ENCODE peak calls at places on chromosomes 5 and 9, in nine cellular contexts. Y, A, P, S, E, V, K, U and G are unnamed samples.

GRCh38 chr5:14410942-14411258 is 170.7 kb upstream of the OTULINL start:
- DNase-seq in V (no peak), A (no peak), U (no peak), E (no peak), S (no peak), K (peak), P (no peak), Y (no peak), G (no peak)

GRCh38 chr9:8419871-8420270 is 620.3 kb upstream of the DMAC1 start:
- DNase-seq in E (no peak), A (no peak), K (peak), P (no peak), Y (no peak), V (no peak), S (no peak), U (no peak), G (no peak)

GRCh38 chr5:113270081-113270480 is 164.7 kb downstream of the TSSK1B start:
- DNase-seq in P (no peak), K (no peak), E (no peak), A (no peak), U (no peak), V (no peak), S (no peak), Y (no peak), G (no peak)

GRCh38 chr9:127198587-127198986 is 66.0 kb upstream of the GARNL3 start:
- DNase-seq in A (no peak), U (no peak), E (no peak), P (peak), Y (no peak), K (no peak), S (no peak), V (no peak), G (no peak)

GRCh38 chr5:163614787-163615186 is 109.4 kb downstream of the MAT2B start:
- DNase-seq in A (no peak), P (no peak), S (no peak), U (no peak), K (peak), Y (no peak), V (no peak), E (no peak), G (no peak)

GRCh38 chr5:67065697-67066096 is 130.9 kb downstream of the CD180 start:
- DNase-seq in K (no peak), S (no peak), E (no peak), A (no peak), U (no peak), P (no peak), Y (no peak), V (no peak), G (no peak)

GRCh38 chr9:28051559-28051958 is 478.3 kb upstream of the C9orf72 start:
- DNase-seq in Y (no peak), E (no peak), V (peak), U (no peak), P (no peak), K (peak), A (no peak), S (no peak), G (no peak)

GRCh38 chr5:169094586-169095409 is 206.1 kb downstream of the SLIT3 start:
- DNase-seq in E (no peak), Y (peak), P (no peak), K (peak), S (no peak), A (no peak), U (no peak), V (no peak), G (no peak)

GRCh38 chr5:126438267-126438666 is 15.1 kb downstream of the GRAMD2B start:
- DNase-seq in U (no peak), A (no peak), V (no peak), E (no peak), S (no peak), K (no peak), Y (no peak), P (no peak), G (no peak)

GRCh38 chr5:163888366-163888765 is 382.9 kb downstream of the MAT2B start:
- DNase-seq in U (no peak), A (no peak), Y (no peak), K (peak), E (no peak), S (no peak), P (no peak), V (no peak), G (no peak)

GRCh38 chr9:131015112-131015511 is 6.1 kb downstream of the LAMC3 start:
- DNase-seq in K (no peak), E (no peak), U (no peak), S (no peak), V (no peak), A (no peak), P (no peak), Y (no peak), G (no peak)
- TF ChIP-seq CTCF in K (no peak), E (no peak), U (no peak), S (no peak), V (no peak), A (no peak), P (no peak), Y (no peak), G (no peak)

DNA sequence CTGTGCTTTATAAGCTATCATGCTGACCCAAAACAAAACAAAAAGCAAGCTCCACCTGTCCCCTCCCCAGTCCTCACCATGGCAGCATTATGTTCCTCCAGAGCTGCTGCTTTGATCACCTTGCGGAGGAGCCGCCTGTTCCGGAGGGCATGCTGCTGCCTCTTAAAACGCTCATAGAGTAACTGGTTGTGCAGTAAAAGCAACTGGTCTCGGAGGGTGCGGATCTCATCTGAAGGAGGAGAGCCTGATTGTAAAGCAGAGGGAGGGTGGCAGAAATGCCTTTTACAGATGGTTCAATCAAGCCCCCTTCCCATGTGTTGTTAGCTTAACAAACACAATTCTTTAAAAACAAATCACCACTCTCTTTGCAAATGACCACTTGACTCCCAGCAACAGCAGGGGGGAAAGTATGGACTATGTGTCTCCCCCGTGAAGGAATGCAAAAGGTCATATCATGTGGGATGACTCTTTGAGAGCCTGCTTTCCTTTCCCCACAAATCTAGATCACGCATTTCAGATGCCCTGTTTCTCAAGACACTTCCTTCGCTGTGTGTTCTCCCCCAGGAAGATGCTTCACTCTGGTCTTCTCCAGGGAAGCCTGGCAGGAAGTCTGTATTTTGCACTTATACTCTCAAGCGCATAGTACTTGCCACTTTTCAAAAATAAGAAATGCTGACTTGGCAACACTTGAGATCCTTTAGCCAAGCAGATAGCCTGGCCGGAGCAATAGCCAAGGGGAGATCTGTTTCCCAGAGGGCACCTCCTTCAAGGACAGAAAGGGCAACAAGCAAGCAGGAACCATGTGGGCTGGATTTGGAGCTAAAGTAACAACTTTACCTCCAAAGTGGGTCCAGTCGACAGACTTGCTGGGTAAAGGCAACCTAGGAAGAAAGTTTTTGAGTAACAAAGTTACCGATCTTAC is 25.1 kb downstream of the SPACA9 start:
- DNase-seq in E (no peak), Y (peak), K (peak), V (no peak), A (no peak), P (no peak), S (no peak), U (no peak), G (no peak)
- TF ChIP-seq CTCF in E (no peak), Y (no peak), K (no peak), V (no peak), A (no peak), P (no peak), S (no peak), U (no peak), G (no peak)

DNA sequence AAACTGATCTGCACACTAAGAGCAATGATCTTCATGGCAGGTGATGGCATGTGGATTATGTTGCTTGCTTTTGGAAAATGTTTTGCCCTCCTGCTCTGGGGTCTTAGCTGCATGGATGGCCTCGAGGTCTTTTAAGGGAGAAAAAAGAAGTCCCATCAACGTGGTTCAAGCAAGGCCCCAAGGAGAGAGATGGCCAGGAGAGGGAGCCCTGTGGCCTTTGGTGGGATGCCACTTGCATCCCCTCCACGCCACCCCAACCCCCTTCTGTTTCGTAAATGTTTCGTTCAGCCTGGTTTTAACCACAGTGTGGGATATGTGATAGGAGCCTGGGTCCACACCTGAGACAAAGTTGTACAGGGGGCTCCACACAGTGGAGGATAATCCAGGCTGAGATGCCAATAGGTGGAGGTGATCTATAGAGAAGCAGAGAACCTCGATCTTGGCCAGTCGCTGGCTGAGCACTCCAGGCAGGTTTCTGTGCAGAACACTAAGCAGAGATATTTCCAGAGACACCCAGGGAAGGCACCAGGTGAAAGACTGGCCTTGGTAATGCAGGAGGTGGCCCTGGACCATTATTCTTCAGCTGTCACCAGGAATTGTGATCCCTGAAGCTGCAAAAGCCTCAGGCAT is 25.8 kb upstream of the FRRS1L start:
- DNase-seq in P (no peak), E (no peak), K (peak), Y (no peak), A (peak), V (no peak), U (no peak), S (peak), G (no peak)
- TF ChIP-seq CTCF in P (no peak), E (no peak), K (peak), Y (peak), A (peak), V (peak), U (peak), S (peak), G (no peak)

DNA sequence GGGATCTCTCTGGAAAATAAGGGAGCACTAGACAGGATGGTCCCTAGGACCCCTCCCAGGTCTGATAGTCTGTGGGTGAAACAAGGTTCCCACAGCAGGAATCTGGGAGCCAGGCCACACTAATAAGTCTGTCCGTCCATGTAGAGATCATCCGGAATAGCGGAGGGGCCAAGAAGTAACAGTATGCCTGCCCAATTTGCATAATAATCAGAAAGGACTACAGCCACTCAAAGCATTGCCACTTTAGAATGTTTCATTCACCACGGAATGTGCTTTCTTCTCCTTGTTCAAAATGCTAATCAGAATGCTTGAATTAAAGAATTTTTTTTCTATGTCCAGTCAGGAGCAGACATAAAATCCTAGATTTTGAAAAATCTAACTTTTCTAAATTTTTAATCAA is 254.9 kb downstream of the ACTL7B start:
- DNase-seq in Y (no peak), S (no peak), A (no peak), K (no peak), V (no peak), E (no peak), P (no peak), U (no peak), G (no peak)
- TF ChIP-seq CTCF in Y (no peak), S (no peak), A (no peak), K (no peak), V (no peak), E (no peak), P (no peak), U (no peak), G (no peak)